ENCODE peak calls at places on chromosome 11, in ten cellular contexts. One of them, this sample, is unnamed.

GRCh38 chr11:29481721-29482120 is 535.1 kb downstream of the KCNA4 start:
- DNase-seq in heart left ventricle: no peak
- DNase-seq in neural crest cell: no peak
- DNase-seq in uterus: no peak
- DNase-seq in cardiac muscle cell: no peak
- DNase-seq in tibial artery: no peak
- DNase-seq in brain microvascular endothelial cell: no peak
- DNase-seq in AG04449: no peak
- DNase-seq in PC-3: no peak
- DNase-seq in IMR-90: no peak
- DNase-seq in this sample: no peak

GRCh38 chr11:110968348-110969062 is 256.3 kb upstream of the ARHGAP20 start:
- DNase-seq in heart left ventricle: no peak
- DNase-seq in neural crest cell: no peak
- DNase-seq in uterus: no peak
- DNase-seq in cardiac muscle cell: peak
- DNase-seq in tibial artery: no peak
- DNase-seq in brain microvascular endothelial cell: no peak
- DNase-seq in AG04449: no peak
- DNase-seq in PC-3: no peak
- DNase-seq in IMR-90: peak
- DNase-seq in this sample: no peak

GRCh38 chr11:78583889-78584288 is 9.2 kb upstream of the NARS2 start:
- DNase-seq in heart left ventricle: no peak
- DNase-seq in neural crest cell: no peak
- DNase-seq in uterus: no peak
- DNase-seq in cardiac muscle cell: no peak
- DNase-seq in tibial artery: no peak
- DNase-seq in brain microvascular endothelial cell: no peak
- DNase-seq in AG04449: no peak
- DNase-seq in PC-3: no peak
- DNase-seq in IMR-90: no peak
- DNase-seq in this sample: no peak

GRCh38 chr11:121482231-121483129 is 29.7 kb upstream of the SORL1-AS1 start:
- DNase-seq in heart left ventricle: no peak
- DNase-seq in neural crest cell: no peak
- DNase-seq in uterus: no peak
- DNase-seq in cardiac muscle cell: peak
- DNase-seq in tibial artery: no peak
- DNase-seq in brain microvascular endothelial cell: no peak
- DNase-seq in AG04449: no peak
- DNase-seq in PC-3: no peak
- DNase-seq in IMR-90: no peak
- DNase-seq in this sample: no peak

GRCh38 chr11:107562647-107563208 is 2.8 kb downstream of the ALKBH8 start:
- DNase-seq in heart left ventricle: no peak
- DNase-seq in neural crest cell: no peak
- DNase-seq in uterus: no peak
- DNase-seq in cardiac muscle cell: peak
- DNase-seq in tibial artery: no peak
- DNase-seq in brain microvascular endothelial cell: peak
- DNase-seq in AG04449: no peak
- DNase-seq in PC-3: peak
- DNase-seq in IMR-90: peak
- DNase-seq in this sample: no peak

GRCh38 chr11:119254239-119254638 is 48.1 kb downstream of the CBL start:
- DNase-seq in heart left ventricle: no peak
- DNase-seq in neural crest cell: no peak
- DNase-seq in uterus: no peak
- DNase-seq in cardiac muscle cell: no peak
- DNase-seq in tibial artery: no peak
- DNase-seq in brain microvascular endothelial cell: no peak
- DNase-seq in AG04449: no peak
- DNase-seq in PC-3: no peak
- DNase-seq in IMR-90: no peak
- DNase-seq in this sample: no peak

GRCh38 chr11:107561688-107562087 is 3.8 kb downstream of the ALKBH8 start:
- DNase-seq in heart left ventricle: no peak
- DNase-seq in neural crest cell: no peak
- DNase-seq in uterus: no peak
- DNase-seq in cardiac muscle cell: peak
- DNase-seq in tibial artery: no peak
- DNase-seq in brain microvascular endothelial cell: peak
- DNase-seq in AG04449: no peak
- DNase-seq in PC-3: peak
- DNase-seq in IMR-90: peak
- DNase-seq in this sample: peak

GRCh38 chr11:123173040-123173855 is 21.8 kb downstream of the CLMP start:
- DNase-seq in heart left ventricle: no peak
- DNase-seq in neural crest cell: no peak
- DNase-seq in uterus: no peak
- DNase-seq in cardiac muscle cell: peak
- DNase-seq in tibial artery: no peak
- DNase-seq in brain microvascular endothelial cell: peak
- DNase-seq in AG04449: peak
- DNase-seq in PC-3: peak
- DNase-seq in IMR-90: peak
- DNase-seq in this sample: peak

GRCh38 chr11:115616941-115617340 is 112.7 kb upstream of the CADM1 start:
- DNase-seq in heart left ventricle: peak
- DNase-seq in neural crest cell: no peak
- DNase-seq in uterus: peak
- DNase-seq in cardiac muscle cell: peak
- DNase-seq in tibial artery: no peak
- DNase-seq in brain microvascular endothelial cell: peak
- DNase-seq in AG04449: peak
- DNase-seq in PC-3: no peak
- DNase-seq in IMR-90: peak
- DNase-seq in this sample: peak

GRCh38 chr11:2569321-2569721 is 124.5 kb downstream of the KCNQ1 start:
- DNase-seq in heart left ventricle: peak
- DNase-seq in neural crest cell: no peak
- DNase-seq in uterus: no peak
- DNase-seq in cardiac muscle cell: no peak
- DNase-seq in tibial artery: no peak
- DNase-seq in brain microvascular endothelial cell: no peak
- DNase-seq in AG04449: no peak
- DNase-seq in PC-3: no peak
- DNase-seq in IMR-90: no peak
- DNase-seq in this sample: peak

GRCh38 chr11:119593346-119593745 is 135.7 kb downstream of the NECTIN1 start:
- DNase-seq in heart left ventricle: no peak
- DNase-seq in neural crest cell: no peak
- DNase-seq in uterus: no peak
- DNase-seq in cardiac muscle cell: no peak
- DNase-seq in tibial artery: no peak
- DNase-seq in brain microvascular endothelial cell: no peak
- DNase-seq in AG04449: no peak
- DNase-seq in PC-3: no peak
- DNase-seq in IMR-90: no peak
- DNase-seq in this sample: no peak

GRCh38 chr11:35815556-35816315 is 128.1 kb upstream of the LDLRAD3 start:
- DNase-seq in heart left ventricle: peak
- DNase-seq in neural crest cell: no peak
- DNase-seq in uterus: peak
- DNase-seq in cardiac muscle cell: peak
- DNase-seq in tibial artery: peak
- DNase-seq in brain microvascular endothelial cell: no peak
- DNase-seq in AG04449: no peak
- DNase-seq in PC-3: no peak
- DNase-seq in IMR-90: peak
- DNase-seq in this sample: no peak

DNA sequence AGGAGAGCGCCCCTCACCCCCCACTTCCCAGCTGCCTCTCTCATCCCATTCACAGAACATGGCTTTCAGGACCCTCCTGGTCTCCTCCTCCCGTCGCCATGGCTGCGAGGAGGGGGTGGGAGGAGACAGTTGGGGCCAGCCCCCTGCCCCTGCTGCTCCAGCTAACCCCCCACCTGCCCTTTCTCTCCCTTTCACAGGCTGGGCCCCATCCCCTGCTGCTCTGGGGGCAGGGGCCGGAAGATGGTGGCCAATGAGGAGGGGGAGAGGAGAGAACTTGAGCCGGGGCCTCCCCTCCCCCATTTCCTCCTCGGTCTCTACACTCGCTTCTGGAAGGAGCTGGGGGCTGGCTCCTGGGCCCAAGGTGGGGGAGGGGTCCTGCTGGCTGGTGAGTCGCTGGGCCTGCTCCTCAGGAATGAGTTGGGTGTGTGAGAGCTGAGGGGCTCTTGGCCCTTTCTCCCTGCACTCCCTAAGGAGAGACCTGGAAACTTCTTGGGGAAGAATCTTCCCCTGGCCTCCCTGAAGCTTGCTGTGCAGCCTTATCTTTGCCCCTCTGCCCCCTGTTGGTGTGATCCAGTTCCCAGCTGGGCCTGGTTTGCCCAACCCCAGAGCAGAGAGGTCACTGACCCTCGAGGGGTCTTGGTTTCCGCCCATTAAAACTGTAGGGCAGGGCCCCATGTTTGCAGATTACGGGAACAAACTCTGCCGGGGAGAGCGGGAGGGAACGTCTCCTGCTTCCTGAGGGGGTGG is 10.2 kb downstream of the YPEL4 start:
- DNase-seq in heart left ventricle: no peak
- DNase-seq in neural crest cell: peak
- DNase-seq in uterus: peak
- DNase-seq in cardiac muscle cell: peak
- DNase-seq in tibial artery: no peak
- DNase-seq in brain microvascular endothelial cell: no peak
- DNase-seq in AG04449: no peak
- DNase-seq in PC-3: peak
- DNase-seq in IMR-90: peak
- DNase-seq in this sample: no peak
- TF ChIP-seq CTCF in heart left ventricle: no peak
- TF ChIP-seq CTCF in neural crest cell: peak
- TF ChIP-seq CTCF in uterus: no peak
- TF ChIP-seq CTCF in cardiac muscle cell: no peak
- TF ChIP-seq CTCF in tibial artery: no peak
- TF ChIP-seq CTCF in brain microvascular endothelial cell: peak
- TF ChIP-seq CTCF in AG04449: peak
- TF ChIP-seq CTCF in PC-3: peak
- TF ChIP-seq CTCF in IMR-90: peak
- TF ChIP-seq CTCF in this sample: peak

DNA sequence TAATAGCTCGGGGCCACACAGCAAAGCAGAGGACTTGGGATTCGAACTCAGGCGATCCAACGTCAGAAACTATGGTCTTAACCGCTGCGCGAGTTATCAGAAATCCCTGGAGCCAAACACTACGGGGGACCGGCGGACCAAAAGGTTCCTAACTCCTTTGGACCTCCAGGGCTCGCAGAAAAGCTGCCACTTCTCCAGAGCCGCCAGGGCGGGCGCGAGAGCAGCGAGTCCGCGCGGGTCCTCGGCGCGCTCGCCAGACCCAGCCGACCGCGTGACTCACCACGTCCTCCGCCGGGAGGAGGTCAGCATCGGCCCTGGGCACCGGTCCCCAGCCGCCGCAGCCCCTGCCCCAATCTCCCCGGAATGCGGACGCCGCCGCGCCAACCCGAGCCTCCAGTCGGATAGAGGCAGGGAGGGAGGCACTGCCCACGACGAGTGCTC is 6.0 kb upstream of the ALX4 start:
- DNase-seq in heart left ventricle: peak
- DNase-seq in neural crest cell: no peak
- DNase-seq in uterus: peak
- DNase-seq in cardiac muscle cell: peak
- DNase-seq in tibial artery: no peak
- DNase-seq in brain microvascular endothelial cell: peak
- DNase-seq in AG04449: no peak
- DNase-seq in PC-3: no peak
- DNase-seq in IMR-90: peak
- DNase-seq in this sample: no peak
- TF ChIP-seq CTCF in heart left ventricle: no peak
- TF ChIP-seq CTCF in neural crest cell: no peak
- TF ChIP-seq CTCF in uterus: no peak
- TF ChIP-seq CTCF in cardiac muscle cell: peak
- TF ChIP-seq CTCF in tibial artery: no peak
- TF ChIP-seq CTCF in brain microvascular endothelial cell: peak
- TF ChIP-seq CTCF in AG04449: peak
- TF ChIP-seq CTCF in PC-3: no peak
- TF ChIP-seq CTCF in IMR-90: no peak
- TF ChIP-seq CTCF in this sample: no peak

DNA sequence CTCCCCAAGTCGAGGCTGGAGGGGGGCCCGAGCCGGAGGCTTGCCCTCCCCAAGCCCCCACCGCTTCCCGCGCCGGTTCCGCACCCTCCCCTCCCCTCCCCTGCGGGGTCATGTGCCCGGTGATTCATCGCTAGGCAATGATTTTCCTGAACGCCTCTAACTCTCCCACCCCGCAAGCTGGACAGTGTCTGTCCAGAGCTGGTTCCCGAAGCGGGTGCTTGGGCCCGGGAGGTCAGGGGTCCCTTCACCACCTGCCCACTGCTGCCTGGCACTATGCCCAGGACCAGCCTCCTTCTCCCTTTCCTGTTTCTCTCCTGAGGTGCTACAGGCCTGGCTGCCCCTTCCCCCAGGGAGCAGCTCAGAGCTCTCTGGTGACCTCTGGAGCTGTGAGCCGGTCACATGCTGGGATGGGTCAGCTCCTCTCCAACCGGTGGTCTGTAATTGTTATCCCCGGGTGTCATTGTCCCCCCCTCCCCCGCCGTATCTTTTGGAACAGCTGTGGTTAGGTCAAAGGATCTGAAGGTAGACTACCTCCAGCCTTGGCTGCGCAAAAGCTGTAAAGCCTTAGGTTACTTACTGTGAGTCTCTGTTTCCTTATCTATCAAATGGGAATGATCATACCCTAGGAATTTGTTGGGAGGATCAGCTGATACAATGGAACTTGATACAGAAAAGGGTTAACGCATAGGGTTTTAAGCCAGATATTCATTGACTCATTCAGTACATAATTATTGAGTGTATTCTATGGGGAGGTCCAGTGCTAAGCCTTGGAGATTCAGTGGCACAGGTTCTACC is 722 bp downstream of the STX3 start:
- DNase-seq in heart left ventricle: peak
- DNase-seq in neural crest cell: peak
- DNase-seq in uterus: peak
- DNase-seq in cardiac muscle cell: peak
- DNase-seq in tibial artery: peak
- DNase-seq in brain microvascular endothelial cell: peak
- DNase-seq in AG04449: no peak
- DNase-seq in PC-3: peak
- DNase-seq in IMR-90: peak
- DNase-seq in this sample: peak
- TF ChIP-seq CTCF in heart left ventricle: no peak
- TF ChIP-seq CTCF in neural crest cell: no peak
- TF ChIP-seq CTCF in uterus: no peak
- TF ChIP-seq CTCF in cardiac muscle cell: no peak
- TF ChIP-seq CTCF in tibial artery: no peak
- TF ChIP-seq CTCF in brain microvascular endothelial cell: no peak
- TF ChIP-seq CTCF in AG04449: peak
- TF ChIP-seq CTCF in PC-3: peak
- TF ChIP-seq CTCF in IMR-90: no peak
- TF ChIP-seq CTCF in this sample: no peak

DNA sequence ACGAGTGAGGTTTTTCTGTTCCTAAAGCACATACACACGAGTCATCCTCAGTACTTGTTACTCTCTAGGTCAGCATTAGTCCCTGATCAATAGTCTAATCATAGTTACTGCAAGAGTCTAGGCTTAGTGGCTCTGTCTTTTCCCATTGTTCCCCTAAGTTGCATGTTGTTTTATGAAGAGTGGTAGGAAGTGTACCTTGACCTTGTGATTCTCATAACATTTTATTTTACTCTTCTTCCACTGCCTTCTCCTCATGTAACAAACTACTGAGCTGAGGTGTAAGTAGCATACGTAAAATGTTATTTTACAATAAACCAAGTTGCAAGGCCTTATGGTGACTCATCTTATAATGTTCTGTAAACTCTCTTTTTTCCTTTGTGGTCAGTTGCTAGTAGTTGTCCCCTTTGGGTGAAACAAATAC is 15.0 kb downstream of the METTL15 start:
- DNase-seq in heart left ventricle: no peak
- DNase-seq in neural crest cell: no peak
- DNase-seq in uterus: no peak
- DNase-seq in cardiac muscle cell: no peak
- DNase-seq in tibial artery: no peak
- DNase-seq in brain microvascular endothelial cell: no peak
- DNase-seq in AG04449: no peak
- DNase-seq in PC-3: peak
- DNase-seq in IMR-90: peak
- DNase-seq in this sample: peak
- TF ChIP-seq CTCF in heart left ventricle: no peak
- TF ChIP-seq CTCF in neural crest cell: no peak
- TF ChIP-seq CTCF in uterus: no peak
- TF ChIP-seq CTCF in cardiac muscle cell: no peak
- TF ChIP-seq CTCF in tibial artery: no peak
- TF ChIP-seq CTCF in brain microvascular endothelial cell: no peak
- TF ChIP-seq CTCF in AG04449: no peak
- TF ChIP-seq CTCF in PC-3: no peak
- TF ChIP-seq CTCF in IMR-90: no peak
- TF ChIP-seq CTCF in this sample: no peak

This sample was measured in AG09309.